ENCODE peak calls at places on chromosomes 12 and 14, in five cellular contexts. One of them, this sample, is unnamed.

GRCh38 chr14:48350971-48351370 is 675.6 kb upstream of the MDGA2 start:
- DNase-seq in neuronal stem cell: no peak
- DNase-seq in H1: no peak
- DNase-seq in H9: no peak
- DNase-seq in trophoblast cell: peak; percentile 65
- DNase-seq in this sample: peak; percentile 45

GRCh38 chr12:112178796-112179195 is 53.4 kb downstream of the TRAFD1 start:
- DNase-seq in neuronal stem cell: no peak
- DNase-seq in H1: no peak
- DNase-seq in H9: no peak
- DNase-seq in trophoblast cell: no peak
- DNase-seq in this sample: no peak

GRCh38 chr14:91246051-91246852 is 1.7 kb upstream of the GPR68 start:
- DNase-seq in neuronal stem cell: no peak
- DNase-seq in H1: no peak
- DNase-seq in H9: no peak
- DNase-seq in trophoblast cell: no peak
- DNase-seq in this sample: no peak

GRCh38 chr14:75859746-75860145 is 122.0 kb downstream of the TGFB3 start:
- DNase-seq in neuronal stem cell: no peak
- DNase-seq in H1: no peak
- DNase-seq in H9: no peak
- DNase-seq in trophoblast cell: no peak
- DNase-seq in this sample: no peak

GRCh38 chr14:23561259-23561658 is 5.2 kb downstream of the THTPA start:
- DNase-seq in neuronal stem cell: no peak
- DNase-seq in H1: no peak
- DNase-seq in H9: no peak
- DNase-seq in trophoblast cell: no peak
- DNase-seq in this sample: no peak

GRCh38 chr12:61848893-61849292 is 411.3 kb upstream of the USP15 start:
- DNase-seq in neuronal stem cell: no peak
- DNase-seq in H1: no peak
- DNase-seq in H9: no peak
- DNase-seq in trophoblast cell: no peak
- DNase-seq in this sample: no peak

GRCh38 chr14:23430016-23430732 is 5.3 kb downstream of the MYH7 start:
- DNase-seq in neuronal stem cell: no peak
- DNase-seq in H1: no peak
- DNase-seq in H9: no peak
- DNase-seq in trophoblast cell: no peak
- DNase-seq in this sample: no peak

GRCh38 chr14:94132285-94132887 is 3.0 kb upstream of the IFI27L2 start:
- DNase-seq in neuronal stem cell: peak; percentile 71
- DNase-seq in H1: no peak
- DNase-seq in H9: peak; percentile 54
- DNase-seq in trophoblast cell: peak; percentile 57
- DNase-seq in this sample: peak; percentile 74

GRCh38 chr12:6110006-6110405 is 14.5 kb downstream of the VWF start:
- DNase-seq in neuronal stem cell: no peak
- DNase-seq in H1: no peak
- DNase-seq in H9: no peak
- DNase-seq in trophoblast cell: no peak
- DNase-seq in this sample: no peak

GRCh38 chr12:104599272-104599984 is 142.7 kb downstream of the CHST11 start:
- DNase-seq in neuronal stem cell: no peak
- DNase-seq in H1: no peak
- DNase-seq in H9: no peak
- DNase-seq in trophoblast cell: no peak
- DNase-seq in this sample: no peak

GRCh38 chr12:87836190-87836589 is 193.0 kb downstream of the C12orf50 start:
- DNase-seq in neuronal stem cell: no peak
- DNase-seq in H1: no peak
- DNase-seq in H9: no peak
- DNase-seq in trophoblast cell: no peak
- DNase-seq in this sample: no peak

GRCh38 chr12:44021471-44021971 is 185.6 kb downstream of the TMEM117 start:
- DNase-seq in neuronal stem cell: no peak
- DNase-seq in H1: no peak
- DNase-seq in H9: no peak
- DNase-seq in trophoblast cell: no peak
- DNase-seq in this sample: no peak

GRCh38 chr12:51217968-51218606 is at the start of gene POU6F1:
- DNase-seq in neuronal stem cell: peak; percentile 68
- DNase-seq in H1: peak; percentile 73
- DNase-seq in H9: peak; percentile 89
- DNase-seq in trophoblast cell: peak; percentile 70
- DNase-seq in this sample: peak; percentile 90

GRCh38 chr14:88194531-88194930 is 128.5 kb downstream of the KCNK10 start:
- DNase-seq in neuronal stem cell: no peak
- DNase-seq in H1: no peak
- DNase-seq in H9: no peak
- DNase-seq in trophoblast cell: no peak
- DNase-seq in this sample: no peak

GRCh38 chr14:89425931-89426330 is 8.9 kb upstream of the FOXN3 start:
- DNase-seq in neuronal stem cell: no peak
- DNase-seq in H1: no peak
- DNase-seq in H9: no peak
- DNase-seq in trophoblast cell: peak; percentile 90
- DNase-seq in this sample: peak; percentile 93

GRCh38 chr12:109833307-109834189 is at the start of gene TRPV4:
- DNase-seq in neuronal stem cell: peak; percentile 40
- DNase-seq in H1: no peak
- DNase-seq in H9: peak; percentile 68
- DNase-seq in trophoblast cell: peak; percentile 22
- DNase-seq in this sample: peak; percentile 27

GRCh38 chr14:65156568-65157366 is 54.5 kb upstream of the MAX start:
- DNase-seq in neuronal stem cell: no peak
- DNase-seq in H1: no peak
- DNase-seq in H9: no peak
- DNase-seq in trophoblast cell: no peak
- DNase-seq in this sample: peak; percentile 46

GRCh38 chr12:5390174-5390799 is 41.6 kb upstream of the NTF3 start:
- DNase-seq in neuronal stem cell: no peak
- DNase-seq in H1: no peak
- DNase-seq in H9: no peak
- DNase-seq in trophoblast cell: no peak
- DNase-seq in this sample: no peak

GRCh38 chr12:32116897-32117296 is 10.2 kb downstream of the BICD1 start:
- DNase-seq in neuronal stem cell: no peak
- DNase-seq in H1: no peak
- DNase-seq in H9: peak; percentile 0
- DNase-seq in trophoblast cell: no peak
- DNase-seq in this sample: peak; percentile 61

GRCh38 chr14:93716410-93717221 is 71.7 kb downstream of the PRIMA1 start:
- DNase-seq in neuronal stem cell: no peak
- DNase-seq in H1: no peak
- DNase-seq in H9: no peak
- DNase-seq in trophoblast cell: no peak
- DNase-seq in this sample: no peak

GRCh38 chr12:109947511-109947910 is 47.4 kb downstream of the TCHP start:
- DNase-seq in neuronal stem cell: no peak
- DNase-seq in H1: no peak
- DNase-seq in H9: no peak
- DNase-seq in trophoblast cell: no peak
- DNase-seq in this sample: peak; percentile 42

GRCh38 chr12:98466970-98467369 is 48.4 kb upstream of the TMPO start:
- DNase-seq in neuronal stem cell: no peak
- DNase-seq in H1: no peak
- DNase-seq in H9: no peak
- DNase-seq in trophoblast cell: no peak
- DNase-seq in this sample: no peak

GRCh38 chr14:26370118-26370517 is 227.7 kb downstream of the NOVA1 start:
- DNase-seq in neuronal stem cell: no peak
- DNase-seq in H1: no peak
- DNase-seq in H9: no peak
- DNase-seq in trophoblast cell: no peak
- DNase-seq in this sample: peak; percentile 74

GRCh38 chr14:77917802-77918201 is 117.9 kb downstream of the ADCK1 start:
- DNase-seq in neuronal stem cell: no peak
- DNase-seq in H1: no peak
- DNase-seq in H9: no peak
- DNase-seq in trophoblast cell: no peak
- DNase-seq in this sample: no peak

DNA sequence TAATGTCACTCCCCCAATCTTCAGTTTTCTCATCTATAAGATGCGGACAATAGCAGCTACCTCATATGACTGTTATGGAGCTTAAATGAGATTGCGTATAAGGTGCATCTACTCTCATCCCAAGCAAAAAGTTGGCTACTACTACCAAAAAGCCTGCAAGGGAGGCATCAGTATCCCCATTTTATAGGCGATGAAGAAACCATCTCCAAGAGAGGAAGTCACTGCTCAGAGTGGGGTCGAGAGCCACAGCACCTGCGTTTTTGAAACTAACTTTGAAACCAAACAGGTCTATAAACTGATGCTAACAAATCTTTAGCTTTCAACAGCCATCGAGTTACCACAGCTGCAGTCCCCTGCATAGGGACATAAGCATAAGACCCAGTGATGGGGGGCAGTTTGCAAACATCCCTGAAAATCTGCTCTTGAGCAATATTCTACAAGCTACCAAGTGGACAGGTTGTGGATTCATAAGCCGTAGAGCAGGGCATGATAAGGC is 3.5 kb downstream of the GCN1 start:
- DNase-seq in neuronal stem cell: no peak
- DNase-seq in H1: no peak
- DNase-seq in H9: no peak
- DNase-seq in trophoblast cell: no peak
- DNase-seq in this sample: no peak
- H2BK12ac ChIP-seq in neuronal stem cell: no peak overlapping the region
- H2BK12ac ChIP-seq in H1: no peak overlapping the region
- H2BK12ac ChIP-seq in H9: no peak overlapping the region
- H2BK12ac ChIP-seq in trophoblast cell: no peak overlapping the region
- H2BK12ac ChIP-seq in this sample: no peak overlapping the region

GRCh38 chr12:60724475-60724874 is 1128.6 kb downstream of the SLC16A7 start:
- DNase-seq in neuronal stem cell: no peak
- DNase-seq in H1: no peak
- DNase-seq in H9: no peak
- DNase-seq in trophoblast cell: no peak
- DNase-seq in this sample: no peak

DNA sequence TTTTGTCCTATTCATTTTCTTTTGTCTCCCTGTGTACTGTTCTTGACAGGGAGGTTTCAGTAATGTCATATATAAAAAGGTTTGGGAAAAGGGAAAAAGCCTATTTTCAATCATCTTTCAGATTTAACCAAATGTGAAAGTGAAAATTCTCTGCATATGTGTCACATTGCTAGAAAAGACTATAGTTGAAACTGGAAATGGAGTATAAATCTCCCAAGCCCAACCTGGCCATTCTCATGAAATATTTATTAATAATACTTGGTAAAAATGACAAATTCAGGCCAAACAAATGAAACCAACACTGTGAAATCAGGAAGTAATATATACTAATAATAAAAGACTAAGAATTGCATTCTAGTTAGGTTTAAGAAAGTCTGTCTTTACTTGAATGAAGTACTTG is 1129.2 kb downstream of the SLC16A7 start:
- DNase-seq in neuronal stem cell: no peak
- DNase-seq in H1: no peak
- DNase-seq in H9: no peak
- DNase-seq in trophoblast cell: no peak
- DNase-seq in this sample: no peak
- H3K14ac ChIP-seq in neuronal stem cell: no peak overlapping the region
- H3K14ac ChIP-seq in H1: no peak overlapping the region
- H3K14ac ChIP-seq in H9: no peak overlapping the region
- H3K14ac ChIP-seq in trophoblast cell: no peak overlapping the region
- H3K14ac ChIP-seq in this sample: no peak overlapping the region

GRCh38 chr14:67663633-67664032 is 10.8 kb downstream of the VTI1B start:
- DNase-seq in neuronal stem cell: no peak
- DNase-seq in H1: no peak
- DNase-seq in H9: no peak
- DNase-seq in trophoblast cell: no peak
- DNase-seq in this sample: no peak

GRCh38 chr14:67666733-67667132 is 7.7 kb downstream of the VTI1B start:
- DNase-seq in neuronal stem cell: no peak
- DNase-seq in H1: no peak
- DNase-seq in H9: no peak
- DNase-seq in trophoblast cell: no peak
- DNase-seq in this sample: no peak

GRCh38 chr14:67668559-67668958 is 5.9 kb downstream of the VTI1B start:
- DNase-seq in neuronal stem cell: no peak
- DNase-seq in H1: no peak
- DNase-seq in H9: no peak
- DNase-seq in trophoblast cell: no peak
- DNase-seq in this sample: no peak

DNA sequence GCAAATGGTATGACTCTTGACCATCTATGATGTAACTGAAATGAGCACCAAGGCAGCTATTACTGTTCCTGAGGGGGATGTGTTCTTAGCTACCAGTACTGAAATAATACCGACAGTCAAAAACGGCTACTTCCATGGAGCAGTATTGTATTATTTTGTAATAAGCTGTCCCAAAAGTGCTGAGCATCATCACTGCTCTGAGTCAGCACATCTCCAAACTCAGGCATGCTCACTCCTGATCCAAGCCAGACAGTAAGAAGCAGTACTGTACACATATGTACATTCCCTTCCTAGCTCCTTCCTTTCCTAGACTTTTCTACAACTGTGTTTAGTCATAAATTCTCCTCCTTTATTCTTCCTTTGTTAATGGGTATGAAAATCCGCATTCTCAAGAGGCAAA is 8.5 kb downstream of the VTI1B start:
- DNase-seq in neuronal stem cell: no peak
- DNase-seq in H1: no peak
- DNase-seq in H9: no peak
- DNase-seq in trophoblast cell: no peak
- DNase-seq in this sample: peak; percentile 62
- H3K4me2 ChIP-seq in neuronal stem cell: no peak overlapping the region
- H3K4me2 ChIP-seq in H1: no peak overlapping the region
- H3K4me2 ChIP-seq in H9: no peak overlapping the region
- H3K4me2 ChIP-seq in trophoblast cell: no peak overlapping the region
- H3K4me2 ChIP-seq in this sample: no peak overlapping the region

DNA sequence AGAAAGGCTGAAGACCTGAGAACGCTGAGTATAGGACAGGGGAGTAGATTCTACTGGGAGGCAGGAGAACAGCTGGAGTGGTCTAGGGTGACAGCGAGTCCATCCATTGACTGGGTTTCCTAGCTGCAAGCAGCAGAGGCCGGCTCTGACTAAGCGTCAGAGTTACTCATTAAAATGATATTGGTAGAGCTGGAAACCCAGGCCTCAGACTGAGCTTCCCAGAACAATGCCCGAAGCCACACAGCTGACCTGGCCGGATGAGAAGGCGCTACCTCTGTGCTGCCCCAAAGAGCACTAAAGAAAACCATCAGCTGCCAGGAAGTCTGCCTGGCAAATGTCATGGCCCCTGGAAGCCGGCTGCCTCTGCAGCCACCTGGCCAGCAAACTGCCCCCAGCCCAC is 78.5 kb upstream of the FZD10 start:
- DNase-seq in neuronal stem cell: no peak
- DNase-seq in H1: no peak
- DNase-seq in H9: no peak
- DNase-seq in trophoblast cell: no peak
- DNase-seq in this sample: no peak
- H2BK12ac ChIP-seq in neuronal stem cell: no peak overlapping the region
- H2BK12ac ChIP-seq in H1: no peak overlapping the region
- H2BK12ac ChIP-seq in H9: no peak overlapping the region
- H2BK12ac ChIP-seq in trophoblast cell: no peak overlapping the region
- H2BK12ac ChIP-seq in this sample: no peak overlapping the region

This sample was measured in mesenchymal stem cell.